ENCODE peak calls at places on chromosomes 7 and 10, in ten cellular contexts. One of them, this sample, is unnamed.

GRCh38 chr10:132145002-132145401 is 41.7 kb upstream of the DPYSL4 start:
- DNase-seq in astrocyte of the spinal cord: no peak
- DNase-seq in NCI-H1092 treated with DMSO at 0.1 percent for 48 hours: no peak
- DNase-seq in Ammon's horn: no peak
- DNase-seq in A172: no peak
- DNase-seq in activated naive CD4-positive, alpha-beta T cell: no peak
- DNase-seq in ecto neural progenitor cell: no peak
- DNase-seq in central memory CD4-positive, alpha-beta T cell: no peak
- DNase-seq in stomach: no peak
- DNase-seq in T-helper 9 cell: no peak
- DNase-seq in this sample: no peak

GRCh38 chr10:21953585-21954057 is 49.9 kb downstream of the DNAJC1 start:
- DNase-seq in astrocyte of the spinal cord: peak; percentile 65
- DNase-seq in NCI-H1092 treated with DMSO at 0.1 percent for 48 hours: peak; percentile 43
- DNase-seq in Ammon's horn: peak; percentile 25
- DNase-seq in A172: peak; percentile 51
- DNase-seq in activated naive CD4-positive, alpha-beta T cell: no peak
- DNase-seq in ecto neural progenitor cell: no peak
- DNase-seq in central memory CD4-positive, alpha-beta T cell: peak; percentile 8
- DNase-seq in stomach: no peak
- DNase-seq in T-helper 9 cell: no peak
- DNase-seq in this sample: no peak

GRCh38 chr10:1230138-1230537 is 174.0 kb downstream of the WDR37 start:
- DNase-seq in astrocyte of the spinal cord: no peak
- DNase-seq in NCI-H1092 treated with DMSO at 0.1 percent for 48 hours: no peak
- DNase-seq in Ammon's horn: no peak
- DNase-seq in A172: no peak
- DNase-seq in activated naive CD4-positive, alpha-beta T cell: no peak
- DNase-seq in ecto neural progenitor cell: no peak
- DNase-seq in central memory CD4-positive, alpha-beta T cell: no peak
- DNase-seq in stomach: no peak
- DNase-seq in T-helper 9 cell: no peak
- DNase-seq in this sample: no peak

GRCh38 chr10:118950190-118950658 is 79.3 kb upstream of the NANOS1 start:
- DNase-seq in astrocyte of the spinal cord: peak; percentile 18
- DNase-seq in NCI-H1092 treated with DMSO at 0.1 percent for 48 hours: peak; percentile 11
- DNase-seq in Ammon's horn: no peak
- DNase-seq in A172: peak; percentile 56
- DNase-seq in activated naive CD4-positive, alpha-beta T cell: no peak
- DNase-seq in ecto neural progenitor cell: no peak
- DNase-seq in central memory CD4-positive, alpha-beta T cell: no peak
- DNase-seq in stomach: peak; percentile 24
- DNase-seq in T-helper 9 cell: no peak
- DNase-seq in this sample: no peak

GRCh38 chr7:494261-494687 is 25.4 kb downstream of the PDGFA start:
- DNase-seq in astrocyte of the spinal cord: no peak
- DNase-seq in NCI-H1092 treated with DMSO at 0.1 percent for 48 hours: no peak
- DNase-seq in Ammon's horn: no peak
- DNase-seq in A172: no peak
- DNase-seq in activated naive CD4-positive, alpha-beta T cell: no peak
- DNase-seq in ecto neural progenitor cell: no peak
- DNase-seq in central memory CD4-positive, alpha-beta T cell: no peak
- DNase-seq in stomach: no peak
- DNase-seq in T-helper 9 cell: no peak
- DNase-seq in this sample: no peak

GRCh38 chr10:112231602-112232001 is 48.0 kb upstream of the GPAM start:
- DNase-seq in astrocyte of the spinal cord: no peak
- DNase-seq in NCI-H1092 treated with DMSO at 0.1 percent for 48 hours: no peak
- DNase-seq in Ammon's horn: no peak
- DNase-seq in A172: no peak
- DNase-seq in activated naive CD4-positive, alpha-beta T cell: no peak
- DNase-seq in ecto neural progenitor cell: no peak
- DNase-seq in central memory CD4-positive, alpha-beta T cell: no peak
- DNase-seq in stomach: no peak
- DNase-seq in T-helper 9 cell: no peak
- DNase-seq in this sample: no peak

GRCh38 chr7:157703534-157704195 is 366.9 kb downstream of the DNAJB6 start:
- DNase-seq in astrocyte of the spinal cord: no peak
- DNase-seq in NCI-H1092 treated with DMSO at 0.1 percent for 48 hours: no peak
- DNase-seq in Ammon's horn: no peak
- DNase-seq in A172: no peak
- DNase-seq in activated naive CD4-positive, alpha-beta T cell: no peak
- DNase-seq in ecto neural progenitor cell: peak; percentile 32
- DNase-seq in central memory CD4-positive, alpha-beta T cell: no peak
- DNase-seq in stomach: peak; percentile 20
- DNase-seq in T-helper 9 cell: no peak
- DNase-seq in this sample: no peak

GRCh38 chr10:44947356-44948152 is 12.0 kb upstream of the RASSF4 start:
- DNase-seq in astrocyte of the spinal cord: no peak
- DNase-seq in NCI-H1092 treated with DMSO at 0.1 percent for 48 hours: no peak
- DNase-seq in Ammon's horn: no peak
- DNase-seq in A172: no peak
- DNase-seq in activated naive CD4-positive, alpha-beta T cell: no peak
- DNase-seq in ecto neural progenitor cell: peak; percentile 43
- DNase-seq in central memory CD4-positive, alpha-beta T cell: no peak
- DNase-seq in stomach: no peak
- DNase-seq in T-helper 9 cell: no peak
- DNase-seq in this sample: no peak

GRCh38 chr7:91079491-91079890 is 184.7 kb upstream of the FZD1 start:
- DNase-seq in astrocyte of the spinal cord: peak; percentile 44
- DNase-seq in NCI-H1092 treated with DMSO at 0.1 percent for 48 hours: no peak
- DNase-seq in Ammon's horn: no peak
- DNase-seq in A172: no peak
- DNase-seq in activated naive CD4-positive, alpha-beta T cell: no peak
- DNase-seq in ecto neural progenitor cell: no peak
- DNase-seq in central memory CD4-positive, alpha-beta T cell: no peak
- DNase-seq in stomach: no peak
- DNase-seq in T-helper 9 cell: no peak
- DNase-seq in this sample: no peak

GRCh38 chr10:67883710-67884312 is 645 bp upstream of the SIRT1 start:
- DNase-seq in astrocyte of the spinal cord: no peak
- DNase-seq in NCI-H1092 treated with DMSO at 0.1 percent for 48 hours: no peak
- DNase-seq in Ammon's horn: no peak
- DNase-seq in A172: no peak
- DNase-seq in activated naive CD4-positive, alpha-beta T cell: no peak
- DNase-seq in ecto neural progenitor cell: no peak
- DNase-seq in central memory CD4-positive, alpha-beta T cell: no peak
- DNase-seq in stomach: no peak
- DNase-seq in T-helper 9 cell: no peak
- DNase-seq in this sample: no peak

GRCh38 chr7:78953726-78954363 is 499.6 kb downstream of the MAGI2 start:
- DNase-seq in astrocyte of the spinal cord: no peak
- DNase-seq in NCI-H1092 treated with DMSO at 0.1 percent for 48 hours: no peak
- DNase-seq in Ammon's horn: no peak
- DNase-seq in A172: no peak
- DNase-seq in activated naive CD4-positive, alpha-beta T cell: no peak
- DNase-seq in ecto neural progenitor cell: no peak
- DNase-seq in central memory CD4-positive, alpha-beta T cell: no peak
- DNase-seq in stomach: no peak
- DNase-seq in T-helper 9 cell: no peak
- DNase-seq in this sample: no peak

GRCh38 chr10:124065382-124066155 is 27.8 kb downstream of the CHST15 start:
- DNase-seq in astrocyte of the spinal cord: no peak
- DNase-seq in NCI-H1092 treated with DMSO at 0.1 percent for 48 hours: no peak
- DNase-seq in Ammon's horn: no peak
- DNase-seq in A172: no peak
- DNase-seq in activated naive CD4-positive, alpha-beta T cell: no peak
- DNase-seq in ecto neural progenitor cell: no peak
- DNase-seq in central memory CD4-positive, alpha-beta T cell: no peak
- DNase-seq in stomach: no peak
- DNase-seq in T-helper 9 cell: no peak
- DNase-seq in this sample: no peak

GRCh38 chr10:15485684-15486316 is 114.7 kb upstream of the FAM171A1 start:
- DNase-seq in astrocyte of the spinal cord: peak; percentile 77
- DNase-seq in NCI-H1092 treated with DMSO at 0.1 percent for 48 hours: no peak
- DNase-seq in Ammon's horn: no peak
- DNase-seq in A172: no peak
- DNase-seq in activated naive CD4-positive, alpha-beta T cell: no peak
- DNase-seq in ecto neural progenitor cell: no peak
- DNase-seq in central memory CD4-positive, alpha-beta T cell: no peak
- DNase-seq in stomach: no peak
- DNase-seq in T-helper 9 cell: no peak
- DNase-seq in this sample: no peak

GRCh38 chr10:95841711-95842498 is 65.9 kb upstream of the CC2D2B start:
- DNase-seq in astrocyte of the spinal cord: peak; percentile 79
- DNase-seq in NCI-H1092 treated with DMSO at 0.1 percent for 48 hours: peak; percentile 46
- DNase-seq in Ammon's horn: peak; percentile 67
- DNase-seq in A172: peak; percentile 55
- DNase-seq in activated naive CD4-positive, alpha-beta T cell: no peak
- DNase-seq in ecto neural progenitor cell: no peak
- DNase-seq in central memory CD4-positive, alpha-beta T cell: peak; percentile 45
- DNase-seq in stomach: peak; percentile 43
- DNase-seq in T-helper 9 cell: peak; percentile 16
- DNase-seq in this sample: peak; percentile 27

GRCh38 chr10:6729967-6730366 is 149.9 kb upstream of the PRKCQ start:
- DNase-seq in astrocyte of the spinal cord: no peak
- DNase-seq in NCI-H1092 treated with DMSO at 0.1 percent for 48 hours: no peak
- DNase-seq in Ammon's horn: no peak
- DNase-seq in A172: no peak
- DNase-seq in activated naive CD4-positive, alpha-beta T cell: no peak
- DNase-seq in ecto neural progenitor cell: no peak
- DNase-seq in central memory CD4-positive, alpha-beta T cell: no peak
- DNase-seq in stomach: no peak
- DNase-seq in T-helper 9 cell: no peak
- DNase-seq in this sample: no peak

GRCh38 chr10:33126742-33127141 is 168.7 kb upstream of the ITGB1 start:
- DNase-seq in astrocyte of the spinal cord: no peak
- DNase-seq in NCI-H1092 treated with DMSO at 0.1 percent for 48 hours: no peak
- DNase-seq in Ammon's horn: no peak
- DNase-seq in A172: no peak
- DNase-seq in activated naive CD4-positive, alpha-beta T cell: no peak
- DNase-seq in ecto neural progenitor cell: no peak
- DNase-seq in central memory CD4-positive, alpha-beta T cell: no peak
- DNase-seq in stomach: no peak
- DNase-seq in T-helper 9 cell: no peak
- DNase-seq in this sample: no peak

GRCh38 chr10:89213191-89213808 is 6.2 kb upstream of the CH25H start:
- DNase-seq in astrocyte of the spinal cord: peak; percentile 70
- DNase-seq in NCI-H1092 treated with DMSO at 0.1 percent for 48 hours: peak; percentile 13
- DNase-seq in Ammon's horn: no peak
- DNase-seq in A172: peak; percentile 54
- DNase-seq in activated naive CD4-positive, alpha-beta T cell: no peak
- DNase-seq in ecto neural progenitor cell: no peak
- DNase-seq in central memory CD4-positive, alpha-beta T cell: peak; percentile 36
- DNase-seq in stomach: no peak
- DNase-seq in T-helper 9 cell: no peak
- DNase-seq in this sample: no peak

GRCh38 chr7:2011266-2012043 is 221.3 kb downstream of the MAD1L1 start:
- DNase-seq in astrocyte of the spinal cord: no peak
- DNase-seq in NCI-H1092 treated with DMSO at 0.1 percent for 48 hours: no peak
- DNase-seq in Ammon's horn: no peak
- DNase-seq in A172: no peak
- DNase-seq in activated naive CD4-positive, alpha-beta T cell: no peak
- DNase-seq in ecto neural progenitor cell: no peak
- DNase-seq in central memory CD4-positive, alpha-beta T cell: no peak
- DNase-seq in stomach: no peak
- DNase-seq in T-helper 9 cell: no peak
- DNase-seq in this sample: no peak

GRCh38 chr10:103895458-103896186 is 22.4 kb downstream of the STN1 start:
- DNase-seq in astrocyte of the spinal cord: peak; percentile 80
- DNase-seq in NCI-H1092 treated with DMSO at 0.1 percent for 48 hours: no peak
- DNase-seq in Ammon's horn: no peak
- DNase-seq in A172: peak; percentile 83
- DNase-seq in activated naive CD4-positive, alpha-beta T cell: no peak
- DNase-seq in ecto neural progenitor cell: no peak
- DNase-seq in central memory CD4-positive, alpha-beta T cell: no peak
- DNase-seq in stomach: no peak
- DNase-seq in T-helper 9 cell: no peak
- DNase-seq in this sample: no peak

GRCh38 chr10:77909755-77910375 is 16.7 kb downstream of the DLG5 start:
- DNase-seq in astrocyte of the spinal cord: peak; percentile 49
- DNase-seq in NCI-H1092 treated with DMSO at 0.1 percent for 48 hours: no peak
- DNase-seq in Ammon's horn: no peak
- DNase-seq in A172: peak; percentile 62
- DNase-seq in activated naive CD4-positive, alpha-beta T cell: no peak
- DNase-seq in ecto neural progenitor cell: no peak
- DNase-seq in central memory CD4-positive, alpha-beta T cell: no peak
- DNase-seq in stomach: peak; percentile 54
- DNase-seq in T-helper 9 cell: no peak
- DNase-seq in this sample: no peak

GRCh38 chr7:12431886-12432285 is 28.2 kb upstream of the VWDE start:
- DNase-seq in astrocyte of the spinal cord: peak; percentile 54
- DNase-seq in NCI-H1092 treated with DMSO at 0.1 percent for 48 hours: no peak
- DNase-seq in Ammon's horn: no peak
- DNase-seq in A172: peak; percentile 26
- DNase-seq in activated naive CD4-positive, alpha-beta T cell: no peak
- DNase-seq in ecto neural progenitor cell: peak; percentile 50
- DNase-seq in central memory CD4-positive, alpha-beta T cell: no peak
- DNase-seq in stomach: peak; percentile 72
- DNase-seq in T-helper 9 cell: no peak
- DNase-seq in this sample: no peak

GRCh38 chr7:131556055-131556911 is at the start of gene PODXL:
- DNase-seq in astrocyte of the spinal cord: peak; percentile 33
- DNase-seq in NCI-H1092 treated with DMSO at 0.1 percent for 48 hours: peak; percentile 48
- DNase-seq in Ammon's horn: peak; percentile 76
- DNase-seq in A172: no peak
- DNase-seq in activated naive CD4-positive, alpha-beta T cell: peak; percentile 31
- DNase-seq in ecto neural progenitor cell: peak; percentile 90
- DNase-seq in central memory CD4-positive, alpha-beta T cell: peak; percentile 58
- DNase-seq in stomach: peak; percentile 73
- DNase-seq in T-helper 9 cell: peak; percentile 42
- DNase-seq in this sample: no peak

GRCh38 chr7:111184960-111185359 is 94.0 kb downstream of the LRRN3 start:
- DNase-seq in astrocyte of the spinal cord: no peak
- DNase-seq in NCI-H1092 treated with DMSO at 0.1 percent for 48 hours: no peak
- DNase-seq in Ammon's horn: no peak
- DNase-seq in A172: no peak
- DNase-seq in activated naive CD4-positive, alpha-beta T cell: no peak
- DNase-seq in ecto neural progenitor cell: no peak
- DNase-seq in central memory CD4-positive, alpha-beta T cell: no peak
- DNase-seq in stomach: no peak
- DNase-seq in T-helper 9 cell: no peak
- DNase-seq in this sample: no peak

GRCh38 chr7:121313793-121314676 is 14.8 kb upstream of the WNT16 start:
- DNase-seq in astrocyte of the spinal cord: peak; percentile 50
- DNase-seq in NCI-H1092 treated with DMSO at 0.1 percent for 48 hours: peak; percentile 91
- DNase-seq in Ammon's horn: no peak
- DNase-seq in A172: peak; percentile 41
- DNase-seq in activated naive CD4-positive, alpha-beta T cell: no peak
- DNase-seq in ecto neural progenitor cell: no peak
- DNase-seq in central memory CD4-positive, alpha-beta T cell: no peak
- DNase-seq in stomach: no peak
- DNase-seq in T-helper 9 cell: no peak
- DNase-seq in this sample: no peak

GRCh38 chr10:124732931-124733536 is 11.1 kb downstream of the FAM53B start:
- DNase-seq in astrocyte of the spinal cord: peak; percentile 28
- DNase-seq in NCI-H1092 treated with DMSO at 0.1 percent for 48 hours: no peak
- DNase-seq in Ammon's horn: peak; percentile 51
- DNase-seq in A172: no peak
- DNase-seq in activated naive CD4-positive, alpha-beta T cell: no peak
- DNase-seq in ecto neural progenitor cell: no peak
- DNase-seq in central memory CD4-positive, alpha-beta T cell: peak; percentile 42
- DNase-seq in stomach: no peak
- DNase-seq in T-helper 9 cell: peak; percentile 41
- DNase-seq in this sample: no peak

GRCh38 chr7:36277247-36277542 is 112.5 kb upstream of the ANLN start:
- DNase-seq in astrocyte of the spinal cord: no peak
- DNase-seq in NCI-H1092 treated with DMSO at 0.1 percent for 48 hours: no peak
- DNase-seq in Ammon's horn: no peak
- DNase-seq in A172: no peak
- DNase-seq in activated naive CD4-positive, alpha-beta T cell: no peak
- DNase-seq in ecto neural progenitor cell: peak; percentile 40
- DNase-seq in central memory CD4-positive, alpha-beta T cell: no peak
- DNase-seq in stomach: no peak
- DNase-seq in T-helper 9 cell: no peak
- DNase-seq in this sample: no peak

GRCh38 chr7:116177009-116177408 is 33.3 kb upstream of the TES start:
- DNase-seq in astrocyte of the spinal cord: peak; percentile 90
- DNase-seq in NCI-H1092 treated with DMSO at 0.1 percent for 48 hours: no peak
- DNase-seq in Ammon's horn: no peak
- DNase-seq in A172: peak; percentile 53
- DNase-seq in activated naive CD4-positive, alpha-beta T cell: no peak
- DNase-seq in ecto neural progenitor cell: no peak
- DNase-seq in central memory CD4-positive, alpha-beta T cell: no peak
- DNase-seq in stomach: no peak
- DNase-seq in T-helper 9 cell: no peak
- DNase-seq in this sample: no peak

GRCh38 chr10:101781984-101782810 is 1.0 kb downstream of the NPM3 start:
- DNase-seq in astrocyte of the spinal cord: no peak
- DNase-seq in NCI-H1092 treated with DMSO at 0.1 percent for 48 hours: no peak
- DNase-seq in Ammon's horn: no peak
- DNase-seq in A172: no peak
- DNase-seq in activated naive CD4-positive, alpha-beta T cell: no peak
- DNase-seq in ecto neural progenitor cell: peak; percentile 46
- DNase-seq in central memory CD4-positive, alpha-beta T cell: no peak
- DNase-seq in stomach: peak; percentile 21
- DNase-seq in T-helper 9 cell: no peak
- DNase-seq in this sample: no peak

This sample was measured in iPS DF 6.9.